ENCODE peak calls at places on chromosomes 16 and 17, in six cellular contexts. E is HuH-7.5; Y is stimulated activated naive CD8-positive, alpha-beta T cell treated with anti-CD3 and anti-CD28 coated beads, Interleukin-15, Interleukin-2, amounts not matched to agents 100 U/mL and 50 U/mL, for 24 hours; P is naive thymus-derived CD8-positive, alpha-beta T cell; M is fibroblast of pulmonary artery; N is T-helper 1 cell. T is an unnamed sample.

GRCh38 chr17:50657054-50657453 is 22.4 kb downstream of the ABCC3 start:
- DNase-seq in E (no peak), Y (no peak), P (no peak), M (no peak), N (no peak), T (no peak)

GRCh38 chr16:1655269-1655807 is 22.7 kb upstream of the JPT2 start:
- DNase-seq in E (no peak), Y (no peak), P (no peak), M (no peak), N (no peak), T (no peak)

GRCh38 chr17:61454932-61455753 is 2.9 kb downstream of the TBX4 start:
- DNase-seq in E (peak), Y (no peak), P (no peak), M (no peak), N (no peak), T (no peak)

GRCh38 chr16:25109643-25110042 is 1.9 kb upstream of the LCMT1 start:
- DNase-seq in E (no peak), Y (no peak), P (no peak), M (peak), N (no peak), T (no peak)

GRCh38 chr17:47715669-47716325 is 17.2 kb upstream of the TBX21 start:
- DNase-seq in E (no peak), Y (no peak), P (no peak), M (no peak), N (no peak), T (no peak)

GRCh38 chr17:40901981-40902862 is 17.2 kb upstream of the KRT20 start:
- DNase-seq in E (peak), Y (no peak), P (no peak), M (peak), N (no peak), T (no peak)

GRCh38 chr16:68711421-68712139 is 25.5 kb upstream of the CDH1 start:
- DNase-seq in E (no peak), Y (peak), P (no peak), M (no peak), N (no peak), T (no peak)

GRCh38 chr17:13557077-13557476 is 44.7 kb downstream of the HS3ST3A1 start:
- DNase-seq in E (no peak), Y (no peak), P (no peak), M (peak), N (no peak), T (no peak)

GRCh38 chr17:75679706-75680201 is 12.6 kb downstream of the SAP30BP start:
- DNase-seq in E (no peak), Y (no peak), P (no peak), M (peak), N (no peak), T (no peak)

GRCh38 chr16:68000024-68000423 is 740 bp upstream of the DPEP2 start:
- DNase-seq in E (no peak), Y (no peak), P (no peak), M (no peak), N (no peak), T (no peak)

GRCh38 chr17:14301761-14302401 is 1.0 kb downstream of the HS3ST3B1 start:
- DNase-seq in E (peak), Y (peak), P (peak), M (peak), N (peak), T (peak)

GRCh38 chr16:47732806-47733150 is 271.6 kb downstream of the PHKB start:
- DNase-seq in E (no peak), Y (peak), P (no peak), M (peak), N (no peak), T (no peak)

GRCh38 chr17:58005728-58006562 is 1.1 kb downstream of the SRSF1 start:
- DNase-seq in E (no peak), Y (no peak), P (no peak), M (no peak), N (peak), T (no peak)

GRCh38 chr17:80313160-80313829 is 52.6 kb downstream of the RNF213 start:
- DNase-seq in E (no peak), Y (no peak), P (no peak), M (no peak), N (no peak), T (no peak)

GRCh38 chr16:17474037-17474436 is 3.3 kb upstream of the XYLT1 start:
- DNase-seq in E (no peak), Y (no peak), P (no peak), M (no peak), N (no peak), T (no peak)

GRCh38 chr17:16417896-16418683 is 2.7 kb downstream of the TRPV2 start:
- DNase-seq in E (no peak), Y (no peak), P (no peak), M (no peak), N (no peak), T (no peak)